ENCODE peak calls at places on chromosome 16, in ten cellular contexts. U is neural progenitor cell, D is GM23338, J is PC-9, Z is IMR-90, T is MM.1S, V is HCT116, R is GM23248, W is keratinocyte, F is fibroblast of lung. B is an unnamed sample.

GRCh38 chr16:4511441-4512082 is 27.0 kb downstream of the CDIP1 start:
- DNase-seq in U (peak; percentile 78), D (peak; percentile 89), J (peak; percentile 64), Z (peak; percentile 39), T (peak; percentile 10), V (no peak), R (peak; percentile 52), W (no peak), F (peak; percentile 50), B (peak; percentile 30)

GRCh38 chr16:12087901-12088364 is 111.4 kb downstream of the SNX29 start:
- DNase-seq in U (no peak), D (no peak), J (no peak), Z (no peak), T (no peak), V (no peak), R (no peak), W (no peak), F (no peak), B (no peak)

GRCh38 chr16:31913668-31914067 is 40.1 kb downstream of the ZNF267 start:
- DNase-seq in U (no peak), D (no peak), J (no peak), Z (no peak), T (no peak), V (no peak), R (no peak), W (no peak), F (no peak), B (no peak)

GRCh38 chr16:3654249-3654991 is at the start of gene DNASE1:
- DNase-seq in U (peak; percentile 63), D (peak; percentile 93), J (no peak), Z (peak; percentile 36), T (peak; percentile 62), V (peak; percentile 47), R (peak; percentile 77), W (peak; percentile 17), F (peak; percentile 51), B (peak; percentile 40)

GRCh38 chr16:27685802-27686201 is 135.9 kb downstream of the KATNIP start:
- DNase-seq in U (no peak), D (no peak), J (no peak), Z (peak; percentile 85), T (no peak), V (no peak), R (peak; percentile 44), W (no peak), F (peak; percentile 74), B (no peak)

GRCh38 chr16:86751081-86752030 is 173.0 kb downstream of the FOXL1 start:
- DNase-seq in U (no peak), D (no peak), J (no peak), Z (peak; percentile 87), T (no peak), V (no peak), R (peak; percentile 87), W (peak; percentile 36), F (peak; percentile 94), B (peak; percentile 83)

GRCh38 chr16:10181196-10182162 is 749 bp downstream of the GRIN2A start:
- DNase-seq in U (peak; percentile 89), D (peak; percentile 88), J (no peak), Z (peak; percentile 11), T (peak; percentile 61), V (peak; percentile 21), R (peak; percentile 68), W (peak; percentile 17), F (peak; percentile 18), B (peak; percentile 63)

GRCh38 chr16:2584742-2585650 is 47.2 kb downstream of the PDPK1 start:
- DNase-seq in U (no peak), D (no peak), J (no peak), Z (peak; percentile 16), T (no peak), V (no peak), R (no peak), W (no peak), F (peak; percentile 43), B (no peak)

GRCh38 chr16:11171448-11171709 is 84.6 kb downstream of the SOCS1 start:
- DNase-seq in U (no peak), D (no peak), J (no peak), Z (no peak), T (no peak), V (no peak), R (no peak), W (no peak), F (no peak), B (no peak)

GRCh38 chr16:79170565-79171242 is 429.8 kb downstream of the MAF start:
- DNase-seq in U (no peak), D (no peak), J (no peak), Z (no peak), T (no peak), V (no peak), R (peak; percentile 28), W (no peak), F (peak; percentile 78), B (no peak)

GRCh38 chr16:87056083-87056482 is 261.1 kb downstream of the C16orf95 start:
- DNase-seq in U (no peak), D (no peak), J (no peak), Z (peak; percentile 60), T (no peak), V (no peak), R (peak; percentile 66), W (no peak), F (peak; percentile 72), B (peak; percentile 7)

GRCh38 chr16:48156790-48157209 is 1.0 kb upstream of the ABCC12 start:
- DNase-seq in U (peak; percentile 78), D (peak; percentile 88), J (peak; percentile 45), Z (peak; percentile 85), T (peak; percentile 53), V (peak; percentile 62), R (peak; percentile 89), W (peak; percentile 35), F (peak; percentile 83), B (peak; percentile 66)

DNA sequence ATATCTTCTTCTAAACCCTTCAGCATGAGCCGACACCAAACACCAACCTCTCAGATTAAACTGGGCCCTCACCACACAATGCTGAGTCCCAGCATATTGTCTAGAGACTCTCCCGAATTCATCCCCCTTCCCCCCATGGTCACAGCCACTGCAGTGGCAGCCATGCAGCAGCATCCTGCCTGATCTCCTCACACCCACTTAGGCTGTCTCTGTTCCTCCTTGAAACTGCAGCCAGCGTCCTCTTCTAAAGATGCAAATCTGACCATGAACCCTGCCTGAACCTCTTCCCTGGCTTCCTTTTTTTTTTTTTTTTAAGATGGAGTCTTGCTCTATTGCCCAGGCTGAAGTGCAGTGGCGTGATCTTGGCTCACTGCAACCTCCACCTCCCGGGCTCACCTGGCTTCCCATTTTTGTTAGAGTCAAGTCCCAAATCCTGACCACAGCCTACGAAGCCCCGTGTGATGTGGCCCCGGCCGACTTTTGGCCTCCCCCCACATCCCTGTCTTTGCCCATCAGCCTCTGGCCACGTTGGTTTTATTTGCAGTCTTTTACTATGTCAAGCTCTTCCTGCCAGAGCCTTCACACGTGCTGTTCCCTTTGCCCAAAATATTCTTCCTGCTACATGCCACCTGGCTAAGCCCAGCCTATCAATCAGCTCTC is 2.8 kb downstream of the FA2H start:
- DNase-seq in U (no peak), D (no peak), J (no peak), Z (no peak), T (no peak), V (no peak), R (no peak), W (no peak), F (no peak), B (no peak)
- H3K4me3 ChIP-seq in U (no peak overlapping the region), D (no peak overlapping the region), J (no peak overlapping the region), Z (no peak overlapping the region), T (no peak overlapping the region), V (no peak overlapping the region), R (no peak overlapping the region), W (no peak overlapping the region), F (no peak overlapping the region), B (no peak overlapping the region)

GRCh38 chr16:790086-790485 is 1.7 kb downstream of the CHTF18 start:
- DNase-seq in U (no peak), D (no peak), J (no peak), Z (no peak), T (no peak), V (no peak), R (no peak), W (no peak), F (no peak), B (no peak)

GRCh38 chr16:793414-793813 is 5.0 kb downstream of the CHTF18 start:
- DNase-seq in U (no peak), D (no peak), J (no peak), Z (no peak), T (peak; percentile 3), V (no peak), R (no peak), W (no peak), F (no peak), B (no peak)

GRCh38 chr16:789451-789850 is 1.0 kb downstream of the CHTF18 start:
- DNase-seq in U (no peak), D (no peak), J (no peak), Z (no peak), T (no peak), V (no peak), R (no peak), W (no peak), F (no peak), B (no peak)

GRCh38 chr16:792221-792995 is 4.0 kb downstream of the CHTF18 start:
- DNase-seq in U (no peak), D (no peak), J (no peak), Z (no peak), T (peak; percentile 1), V (no peak), R (no peak), W (no peak), F (no peak), B (no peak)

GRCh38 chr16:791131-791530 is 2.7 kb downstream of the CHTF18 start:
- DNase-seq in U (no peak), D (no peak), J (no peak), Z (no peak), T (no peak), V (no peak), R (no peak), W (no peak), F (no peak), B (no peak)
- H4K20me1 ChIP-seq in U (peaks cover 51% of the 10 kb centered on the region), D (peaks cover 15% of the 10 kb centered on the region), J (peaks cover 5% of the 10 kb centered on the region), Z (peaks cover 17% of the 10 kb centered on the region), T (no peaks in the 10 kb centered on the region), V (no peaks in the 10 kb centered on the region), R (no peaks in the 10 kb centered on the region), W (no peaks in the 10 kb centered on the region), F (no peaks in the 10 kb centered on the region), B (no peaks in the 10 kb centered on the region)

DNA sequence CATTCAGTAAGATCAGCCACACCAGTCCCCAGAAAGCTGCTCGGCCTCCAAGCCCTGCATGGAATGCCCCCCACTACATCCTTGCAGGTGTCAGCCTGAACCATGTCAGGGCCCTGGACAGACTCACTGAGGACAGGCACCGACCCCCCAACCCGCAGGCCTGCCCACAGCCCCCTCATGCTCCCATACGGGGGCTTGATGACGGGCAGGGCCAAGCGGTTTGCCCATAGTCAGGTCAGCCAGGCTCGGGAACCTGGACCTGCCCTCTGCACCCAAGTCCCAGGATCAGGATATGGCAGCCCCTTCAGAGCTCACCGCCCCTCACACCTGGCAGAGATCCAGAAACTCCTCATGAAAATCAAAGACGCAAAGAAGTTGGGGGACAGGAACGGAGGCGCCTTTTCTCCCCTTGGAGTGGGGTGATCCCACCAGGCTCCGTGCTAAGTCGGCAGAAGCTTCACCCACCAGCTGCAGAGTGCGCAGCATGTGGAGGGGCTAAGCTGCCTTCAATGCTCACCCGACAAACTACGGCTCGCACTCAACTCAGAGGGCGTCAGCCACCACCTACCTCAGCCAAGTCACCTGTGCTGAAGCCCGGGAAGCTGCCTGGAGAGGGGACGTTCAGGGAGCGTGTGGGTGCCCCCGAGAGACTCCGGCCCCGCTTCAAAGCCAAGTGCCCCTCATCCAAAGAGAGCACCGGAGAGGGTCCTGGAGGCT is 26.5 kb downstream of the GNPTG start:
- DNase-seq in U (no peak), D (no peak), J (no peak), Z (no peak), T (no peak), V (no peak), R (no peak), W (no peak), F (no peak), B (no peak)
- H3K4me3 ChIP-seq in U (peak overlapping the region; percentile 80), D (peak overlapping the region; percentile 86), J (peak overlapping the region; percentile 80), Z (peak overlapping the region; percentile 55), T (peak overlapping the region; percentile 82), V (peak overlapping the region; percentile 75), R (peak overlapping the region; percentile 66), W (no peak overlapping the region), F (no peak overlapping the region), B (no peak overlapping the region)

GRCh38 chr16:84079664-84080063 is 37.1 kb upstream of the SLC38A8 start:
- DNase-seq in U (no peak), D (no peak), J (no peak), Z (no peak), T (no peak), V (no peak), R (no peak), W (no peak), F (no peak), B (no peak)
- H4K20me1 ChIP-seq in U (no peaks in the 10 kb centered on the region), D (peaks cover 6% of the 10 kb centered on the region), J (peaks cover 8% of the 10 kb centered on the region), Z (peaks cover 10% of the 10 kb centered on the region), T (no peaks in the 10 kb centered on the region), V (no peaks in the 10 kb centered on the region), R (no peaks in the 10 kb centered on the region), W (no peaks in the 10 kb centered on the region), F (no peaks in the 10 kb centered on the region), B (no peaks in the 10 kb centered on the region)